ENCODE peak calls at places on chromosomes 12 and 14, in ten cellular contexts. Z, G, R, J, K, X, L, Q, V and E are unnamed samples.

GRCh38 chr12:110741795-110742717 is 635 bp downstream of the PPP1CC start:
- DNase-seq in Z (peak; percentile 9), G (no peak), R (no peak), J (peak; percentile 41), K (no peak), X (no peak), L (peak; percentile 70), Q (peak; percentile 11), V (peak; percentile 45), E (no peak)

GRCh38 chr12:563250-563781 is 99.9 kb downstream of the NINJ2 start:
- DNase-seq in Z (no peak), G (no peak), R (no peak), J (no peak), K (no peak), X (no peak), L (no peak), Q (no peak), V (no peak), E (no peak)

GRCh38 chr12:89597770-89598169 is 71.9 kb upstream of the POC1B start:
- DNase-seq in Z (peak; percentile 68), G (no peak), R (no peak), J (no peak), K (no peak), X (no peak), L (no peak), Q (no peak), V (no peak), E (no peak)

GRCh38 chr14:59918824-59919581 is 941 bp upstream of the LRRC9 start:
- DNase-seq in Z (no peak), G (no peak), R (no peak), J (peak; percentile 14), K (no peak), X (no peak), L (peak; percentile 60), Q (peak; percentile 33), V (peak; percentile 51), E (no peak)

GRCh38 chr14:58465425-58465824 is 37.9 kb downstream of the KIAA0586 start:
- DNase-seq in Z (no peak), G (no peak), R (no peak), J (no peak), K (no peak), X (no peak), L (peak; percentile 38), Q (no peak), V (no peak), E (no peak)

GRCh38 chr12:125564753-125565152 is 499.5 kb downstream of the AACS start:
- DNase-seq in Z (no peak), G (no peak), R (no peak), J (no peak), K (no peak), X (no peak), L (no peak), Q (no peak), V (no peak), E (no peak)

GRCh38 chr12:28226705-28227104 is 36.4 kb downstream of the CCDC91 start:
- DNase-seq in Z (peak; percentile 80), G (no peak), R (no peak), J (no peak), K (no peak), X (no peak), L (no peak), Q (no peak), V (no peak), E (no peak)

GRCh38 chr12:13205809-13206559 is 9.5 kb downstream of the EMP1 start:
- DNase-seq in Z (no peak), G (no peak), R (no peak), J (no peak), K (no peak), X (no peak), L (peak; percentile 98), Q (no peak), V (no peak), E (no peak)

GRCh38 chr12:72612171-72612570 is 340.0 kb downstream of the TRHDE start:
- DNase-seq in Z (no peak), G (no peak), R (no peak), J (no peak), K (no peak), X (no peak), L (no peak), Q (no peak), V (no peak), E (no peak)

GRCh38 chr12:62261876-62262275 is 1.7 kb downstream of the USP15 start:
- DNase-seq in Z (no peak), G (no peak), R (no peak), J (no peak), K (no peak), X (no peak), L (no peak), Q (no peak), V (no peak), E (no peak)

GRCh38 chr12:121916719-121917118 is 1.7 kb upstream of the CFAP251 start:
- DNase-seq in Z (no peak), G (no peak), R (no peak), J (no peak), K (no peak), X (no peak), L (peak; percentile 48), Q (no peak), V (no peak), E (no peak)

GRCh38 chr14:104116544-104117340 is 21.6 kb upstream of the KIF26A start:
- DNase-seq in Z (no peak), G (peak; percentile 10), R (no peak), J (peak; percentile 5), K (peak; percentile 51), X (peak; percentile 28), L (no peak), Q (peak; percentile 76), V (peak; percentile 38), E (peak; percentile 90)

GRCh38 chr12:124364543-124364942 is 69.7 kb downstream of the RFLNA start:
- DNase-seq in Z (no peak), G (no peak), R (no peak), J (no peak), K (no peak), X (no peak), L (no peak), Q (no peak), V (no peak), E (no peak)
- H3K27ac ChIP-seq in Z (no peak overlapping the region), G (no peak overlapping the region), R (peak overlapping the region; percentile 50), J (peak overlapping the region; percentile 19), K (peak overlapping the region; percentile 17), X (no peak overlapping the region), L (no peak overlapping the region), Q (no peak overlapping the region), V (no peak overlapping the region), E (no peak overlapping the region)

DNA sequence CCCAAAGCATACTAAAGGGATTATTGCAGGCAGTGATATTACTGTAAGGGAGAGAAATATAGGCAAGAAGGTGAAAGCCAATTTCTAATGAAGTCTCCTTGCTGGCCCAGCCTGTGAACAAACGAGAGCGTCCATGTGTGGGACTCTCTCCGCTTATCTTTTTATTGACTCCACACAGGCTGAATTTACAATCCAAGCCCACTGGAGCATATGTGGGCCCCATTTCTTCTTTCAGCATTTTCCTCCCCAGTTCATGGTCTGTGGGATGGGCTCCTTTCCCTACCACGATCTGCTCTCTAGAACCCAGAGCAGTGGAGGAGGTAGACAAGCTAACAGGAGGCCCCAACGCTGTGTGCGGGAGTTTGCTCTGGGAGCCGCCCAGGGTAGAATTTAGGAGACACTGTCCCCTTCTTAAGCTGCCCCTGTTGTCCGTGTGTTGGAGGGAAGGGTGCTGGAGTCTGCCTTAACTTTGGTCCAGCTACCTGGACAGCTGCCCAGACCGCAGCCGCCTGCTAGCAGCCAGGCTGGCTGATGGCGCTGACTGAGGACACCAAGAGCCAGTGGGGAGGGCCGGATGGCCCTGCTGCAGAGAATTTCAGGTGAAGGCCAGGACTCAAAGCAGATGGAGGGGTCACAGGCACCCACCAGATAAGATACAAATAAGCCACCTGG is 3.2 kb upstream of the HOXC11 start:
- DNase-seq in Z (no peak), G (no peak), R (no peak), J (no peak), K (no peak), X (no peak), L (no peak), Q (no peak), V (no peak), E (no peak)
- H3K27me3 ChIP-seq in Z (peaks cover 100% of the 10 kb centered on the region), G (peaks cover 100% of the 10 kb centered on the region), R (no peaks in the 10 kb centered on the region), J (peaks cover 86% of the 10 kb centered on the region), K (peaks cover 100% of the 10 kb centered on the region), X (peaks cover 6% of the 10 kb centered on the region), L (peaks cover 99% of the 10 kb centered on the region), Q (peaks cover 79% of the 10 kb centered on the region), V (peaks cover 100% of the 10 kb centered on the region), E (peaks cover 100% of the 10 kb centered on the region)

GRCh38 chr12:53059434-53060063 is 9.7 kb downstream of the TNS2 start:
- DNase-seq in Z (no peak), G (no peak), R (peak; percentile 14), J (peak; percentile 21), K (peak; percentile 17), X (peak; percentile 43), L (no peak), Q (no peak), V (no peak), E (no peak)

GRCh38 chr12:53060721-53061276 is 10.9 kb downstream of the TNS2 start:
- DNase-seq in Z (no peak), G (peak; percentile 43), R (peak; percentile 27), J (peak; percentile 43), K (peak; percentile 34), X (peak; percentile 70), L (no peak), Q (peak; percentile 65), V (no peak), E (peak; percentile 78)

GRCh38 chr12:53057816-53058500 is 8.1 kb downstream of the TNS2 start:
- DNase-seq in Z (no peak), G (no peak), R (peak; percentile 12), J (peak; percentile 12), K (no peak), X (peak; percentile 30), L (no peak), Q (peak; percentile 0), V (no peak), E (peak; percentile 63)

GRCh38 chr12:53060064-53060720 is 10.3 kb downstream of the TNS2 start:
- DNase-seq in Z (no peak), G (no peak), R (peak; percentile 11), J (peak; percentile 12), K (peak; percentile 18), X (peak; percentile 31), L (no peak), Q (no peak), V (no peak), E (no peak)

GRCh38 chr12:53058674-53059433 is 9.0 kb downstream of the TNS2 start:
- DNase-seq in Z (no peak), G (no peak), R (peak; percentile 16), J (peak; percentile 31), K (peak; percentile 16), X (peak; percentile 41), L (no peak), Q (no peak), V (no peak), E (peak; percentile 66)
- H3K27ac ChIP-seq in Z (no peak overlapping the region), G (peak overlapping the region; percentile 50), R (no peak overlapping the region), J (no peak overlapping the region), K (peak overlapping the region; percentile 42), X (no peak overlapping the region), L (no peak overlapping the region), Q (no peak overlapping the region), V (no peak overlapping the region), E (no peak overlapping the region)

GRCh38 chr12:19388131-19388549 is 51.2 kb upstream of the AEBP2 start:
- DNase-seq in Z (no peak), G (no peak), R (no peak), J (no peak), K (no peak), X (no peak), L (peak; percentile 23), Q (no peak), V (no peak), E (peak; percentile 9)

GRCh38 chr12:19387182-19387581 is 52.1 kb upstream of the AEBP2 start:
- DNase-seq in Z (no peak), G (no peak), R (no peak), J (no peak), K (no peak), X (no peak), L (no peak), Q (no peak), V (no peak), E (no peak)

GRCh38 chr12:19390208-19390607 is 49.1 kb upstream of the AEBP2 start:
- DNase-seq in Z (no peak), G (no peak), R (no peak), J (no peak), K (no peak), X (no peak), L (no peak), Q (no peak), V (no peak), E (no peak)
- H3K27me3 ChIP-seq in Z (no peaks in the 10 kb centered on the region), G (no peaks in the 10 kb centered on the region), R (no peaks in the 10 kb centered on the region), J (no peaks in the 10 kb centered on the region), K (no peaks in the 10 kb centered on the region), X (no peaks in the 10 kb centered on the region), L (no peaks in the 10 kb centered on the region), Q (no peaks in the 10 kb centered on the region), V (no peaks in the 10 kb centered on the region), E (no peaks in the 10 kb centered on the region)